ENCODE peak calls at places on chromosome 7, in five cellular contexts. One of them, this sample, is unnamed.
A peak's percentile ranks its signal among the peaks of the same experiment; 100 is the strongest.

GRCh38 chr7:129831424-129832058 is 121.2 kb downstream of the UBE2H start:
- DNase-seq in GM12865: no peak
- DNase-seq in DMS153: no peak
- DNase-seq in NCI-H774: no peak
- DNase-seq in Peyer's patch: no peak
- DNase-seq in this sample: no peak

GRCh38 chr7:73738220-73738611 is 386 bp downstream of the ABHD11 start:
- DNase-seq in GM12865: peak; percentile 74
- DNase-seq in DMS153: no peak
- DNase-seq in NCI-H774: peak; percentile 15
- DNase-seq in Peyer's patch: peak; percentile 87
- DNase-seq in this sample: peak; percentile 94

GRCh38 chr7:25698709-25699108 is 453.3 kb upstream of the NFE2L3 start:
- DNase-seq in GM12865: no peak
- DNase-seq in DMS153: no peak
- DNase-seq in NCI-H774: no peak
- DNase-seq in Peyer's patch: no peak
- DNase-seq in this sample: no peak

GRCh38 chr7:101728888-101729883 is 88.2 kb upstream of the CUX1 start:
- DNase-seq in GM12865: no peak
- DNase-seq in DMS153: peak; percentile 44
- DNase-seq in NCI-H774: no peak
- DNase-seq in Peyer's patch: peak; percentile 93
- DNase-seq in this sample: no peak

GRCh38 chr7:82441916-82442478 is 1.6 kb downstream of the CACNA2D1 start:
- DNase-seq in GM12865: no peak
- DNase-seq in DMS153: no peak
- DNase-seq in NCI-H774: peak; percentile 21
- DNase-seq in Peyer's patch: no peak
- DNase-seq in this sample: peak; percentile 23

GRCh38 chr7:112092306-112093090 is 113.7 kb downstream of the DOCK4 start:
- DNase-seq in GM12865: no peak
- DNase-seq in DMS153: no peak
- DNase-seq in NCI-H774: no peak
- DNase-seq in Peyer's patch: no peak
- DNase-seq in this sample: no peak

GRCh38 chr7:28052933-28053332 is 127.7 kb downstream of the JAZF1 start:
- DNase-seq in GM12865: no peak
- DNase-seq in DMS153: no peak
- DNase-seq in NCI-H774: no peak
- DNase-seq in Peyer's patch: no peak
- DNase-seq in this sample: no peak

GRCh38 chr7:113071465-113071864 is 15.2 kb downstream of the GPR85 start:
- DNase-seq in GM12865: no peak
- DNase-seq in DMS153: no peak
- DNase-seq in NCI-H774: no peak
- DNase-seq in Peyer's patch: no peak
- DNase-seq in this sample: no peak

GRCh38 chr7:79377097-79377496 is 76.4 kb downstream of the MAGI2 start:
- DNase-seq in GM12865: no peak
- DNase-seq in DMS153: no peak
- DNase-seq in NCI-H774: no peak
- DNase-seq in Peyer's patch: no peak
- DNase-seq in this sample: no peak

GRCh38 chr7:23787272-23787671 is 77.3 kb downstream of the STK31 start:
- DNase-seq in GM12865: no peak
- DNase-seq in DMS153: peak; percentile 73
- DNase-seq in NCI-H774: peak; percentile 66
- DNase-seq in Peyer's patch: no peak
- DNase-seq in this sample: no peak

GRCh38 chr7:54541941-54542618 is at the start of gene VSTM2A:
- DNase-seq in GM12865: no peak
- DNase-seq in DMS153: peak; percentile 81
- DNase-seq in NCI-H774: peak; percentile 58
- DNase-seq in Peyer's patch: no peak
- DNase-seq in this sample: peak; percentile 87

GRCh38 chr7:158355456-158356065 is 232.1 kb downstream of the PTPRN2 start:
- DNase-seq in GM12865: no peak
- DNase-seq in DMS153: peak; percentile 30
- DNase-seq in NCI-H774: peak; percentile 66
- DNase-seq in Peyer's patch: no peak
- DNase-seq in this sample: no peak

GRCh38 chr7:130473289-130473688 is 18.6 kb upstream of the MEST start:
- DNase-seq in GM12865: no peak
- DNase-seq in DMS153: no peak
- DNase-seq in NCI-H774: no peak
- DNase-seq in Peyer's patch: no peak
- DNase-seq in this sample: no peak

GRCh38 chr7:45592230-45592991 is 18.2 kb downstream of the ADCY1 start:
- DNase-seq in GM12865: no peak
- DNase-seq in DMS153: no peak
- DNase-seq in NCI-H774: no peak
- DNase-seq in Peyer's patch: no peak
- DNase-seq in this sample: peak; percentile 69

GRCh38 chr7:82677493-82677892 is 233.9 kb upstream of the CACNA2D1 start:
- DNase-seq in GM12865: peak; percentile 61
- DNase-seq in DMS153: peak; percentile 64
- DNase-seq in NCI-H774: peak; percentile 14
- DNase-seq in Peyer's patch: no peak
- DNase-seq in this sample: no peak

GRCh38 chr7:40332516-40332915 is 197.7 kb downstream of the SUGCT start:
- DNase-seq in GM12865: no peak
- DNase-seq in DMS153: no peak
- DNase-seq in NCI-H774: no peak
- DNase-seq in Peyer's patch: no peak
- DNase-seq in this sample: no peak

GRCh38 chr7:50164552-50165220 is 71.6 kb upstream of the ZPBP start:
- DNase-seq in GM12865: no peak
- DNase-seq in DMS153: no peak
- DNase-seq in NCI-H774: no peak
- DNase-seq in Peyer's patch: no peak
- DNase-seq in this sample: no peak

GRCh38 chr7:27080844-27081423 is 14.9 kb downstream of the HOXA1 start:
- DNase-seq in GM12865: no peak
- DNase-seq in DMS153: no peak
- DNase-seq in NCI-H774: no peak
- DNase-seq in Peyer's patch: no peak
- DNase-seq in this sample: no peak

GRCh38 chr7:157027568-157028527 is 17.4 kb upstream of the MNX1 start:
- DNase-seq in GM12865: no peak
- DNase-seq in DMS153: peak; percentile 41
- DNase-seq in NCI-H774: peak; percentile 42
- DNase-seq in Peyer's patch: no peak
- DNase-seq in this sample: peak; percentile 10

GRCh38 chr7:113289140-113289740 is 170.9 kb upstream of the SMIM30 start:
- DNase-seq in GM12865: peak; percentile 30
- DNase-seq in DMS153: peak; percentile 7
- DNase-seq in NCI-H774: no peak
- DNase-seq in Peyer's patch: no peak
- DNase-seq in this sample: peak; percentile 42

GRCh38 chr7:26696978-26697377 is 167.4 kb downstream of the SKAP2 start:
- DNase-seq in GM12865: peak; percentile 15
- DNase-seq in DMS153: no peak
- DNase-seq in NCI-H774: no peak
- DNase-seq in Peyer's patch: no peak
- DNase-seq in this sample: no peak

GRCh38 chr7:47627580-47628283 is 45.8 kb upstream of the TNS3 start:
- DNase-seq in GM12865: peak; percentile 43
- DNase-seq in DMS153: no peak
- DNase-seq in NCI-H774: no peak
- DNase-seq in Peyer's patch: no peak
- DNase-seq in this sample: no peak

GRCh38 chr7:100516135-100516812 is 22.7 kb upstream of the AGFG2 start:
- DNase-seq in GM12865: peak; percentile 89
- DNase-seq in DMS153: no peak
- DNase-seq in NCI-H774: no peak
- DNase-seq in Peyer's patch: no peak
- DNase-seq in this sample: peak; percentile 79

GRCh38 chr7:101121996-101122932 is 4.6 kb upstream of the SERPINE1 start:
- DNase-seq in GM12865: peak; percentile 40
- DNase-seq in DMS153: no peak
- DNase-seq in NCI-H774: no peak
- DNase-seq in Peyer's patch: peak; percentile 62
- DNase-seq in this sample: no peak

GRCh38 chr7:102077081-102077480 is 209.6 kb upstream of the SH2B2 start:
- DNase-seq in GM12865: peak; percentile 34
- DNase-seq in DMS153: no peak
- DNase-seq in NCI-H774: no peak
- DNase-seq in Peyer's patch: no peak
- DNase-seq in this sample: no peak

GRCh38 chr7:96452146-96452545 is 130.2 kb upstream of the SLC25A13 start:
- DNase-seq in GM12865: no peak
- DNase-seq in DMS153: no peak
- DNase-seq in NCI-H774: no peak
- DNase-seq in Peyer's patch: no peak
- DNase-seq in this sample: no peak

GRCh38 chr7:141276031-141276430 is 202.2 kb downstream of the TMEM178B start:
- DNase-seq in GM12865: no peak
- DNase-seq in DMS153: no peak
- DNase-seq in NCI-H774: no peak
- DNase-seq in Peyer's patch: no peak
- DNase-seq in this sample: no peak

GRCh38 chr7:128713794-128714193 is 25.4 kb upstream of the CALU start:
- DNase-seq in GM12865: no peak
- DNase-seq in DMS153: no peak
- DNase-seq in NCI-H774: no peak
- DNase-seq in Peyer's patch: no peak
- DNase-seq in this sample: no peak

GRCh38 chr7:74379938-74380337 is 73.8 kb upstream of the GTF2IRD1 start:
- DNase-seq in GM12865: no peak
- DNase-seq in DMS153: no peak
- DNase-seq in NCI-H774: no peak
- DNase-seq in Peyer's patch: no peak
- DNase-seq in this sample: peak; percentile 14

GRCh38 chr7:28759373-28760013 is 198.6 kb downstream of the TRIL start:
- DNase-seq in GM12865: no peak
- DNase-seq in DMS153: no peak
- DNase-seq in NCI-H774: no peak
- DNase-seq in Peyer's patch: no peak
- DNase-seq in this sample: no peak

GRCh38 chr7:157667731-157668130 is 330.9 kb downstream of the DNAJB6 start:
- DNase-seq in GM12865: no peak
- DNase-seq in DMS153: no peak
- DNase-seq in NCI-H774: no peak
- DNase-seq in Peyer's patch: peak; percentile 25
- DNase-seq in this sample: no peak

GRCh38 chr7:155533120-155533826 is 13.1 kb downstream of the CNPY1 start:
- DNase-seq in GM12865: no peak
- DNase-seq in DMS153: no peak
- DNase-seq in NCI-H774: no peak
- DNase-seq in Peyer's patch: no peak
- DNase-seq in this sample: peak; percentile 62